ENCODE peak calls at places on chromosomes 2 and 18, in eight cellular contexts. J is astrocyte; M is GM23338; N is AG09309; I is stomach; V is activated CD8-positive, alpha-beta T cell treated with anti-CD3 and anti-CD28 coated beads for 36 hours; P is tibial artery; Z is HL-60. G is an unnamed sample.

GRCh38 chr2:170815746-170816498 is 765 bp upstream of the GAD1 start:
- DNase-seq in J (peak), M (peak), N (no peak), I (peak), V (peak), P (no peak), Z (peak), G (no peak)

GRCh38 chr2:182229288-182229687 is 197.5 kb downstream of the PDE1A start:
- DNase-seq in J (peak), M (no peak), N (no peak), I (no peak), V (no peak), P (no peak), Z (no peak), G (no peak)

GRCh38 chr2:184756161-184756560 is 157.8 kb downstream of the ZNF804A start:
- DNase-seq in J (no peak), M (no peak), N (no peak), I (no peak), V (no peak), P (no peak), Z (no peak), G (no peak)

GRCh38 chr2:27667439-27667838 is 3.8 kb downstream of the SLC4A1AP start:
- DNase-seq in J (no peak), M (no peak), N (no peak), I (no peak), V (no peak), P (no peak), Z (no peak), G (no peak)

GRCh38 chr18:34890486-34891085 is 150.6 kb upstream of the MAPRE2 start:
- DNase-seq in J (no peak), M (no peak), N (no peak), I (no peak), V (no peak), P (no peak), Z (peak), G (no peak)

GRCh38 chr2:236693531-236693930 is 123.9 kb downstream of the ACKR3 start:
- DNase-seq in J (no peak), M (no peak), N (no peak), I (no peak), V (no peak), P (no peak), Z (no peak), G (no peak)

GRCh38 chr2:111122631-111123421 is 2.1 kb downstream of the BCL2L11 start:
- DNase-seq in J (peak), M (peak), N (peak), I (peak), V (peak), P (peak), Z (peak), G (peak)

GRCh38 chr2:105804266-105804665 is 59.6 kb downstream of the NCK2 start:
- DNase-seq in J (peak), M (no peak), N (no peak), I (no peak), V (no peak), P (no peak), Z (no peak), G (no peak)

GRCh38 chr2:128640847-128641360 is 322.2 kb upstream of the HS6ST1 start:
- DNase-seq in J (no peak), M (no peak), N (no peak), I (peak), V (no peak), P (no peak), Z (no peak), G (peak)

GRCh38 chr2:85253890-85254289 is 73.9 kb downstream of the TGOLN2 start:
- DNase-seq in J (no peak), M (no peak), N (no peak), I (no peak), V (no peak), P (no peak), Z (no peak), G (no peak)

GRCh38 chr2:70508711-70509462 is 44.7 kb downstream of the TGFA start:
- DNase-seq in J (no peak), M (no peak), N (no peak), I (no peak), V (no peak), P (no peak), Z (no peak), G (no peak)

GRCh38 chr2:101551489-101551888 is 76.6 kb upstream of the RFX8 start:
- DNase-seq in J (no peak), M (no peak), N (no peak), I (no peak), V (no peak), P (no peak), Z (no peak), G (no peak)

GRCh38 chr18:36493349-36494281 is 196.1 kb downstream of the FHOD3 start:
- DNase-seq in J (no peak), M (peak), N (no peak), I (no peak), V (no peak), P (peak), Z (no peak), G (no peak)

GRCh38 chr18:53909668-53910067 is 314.8 kb downstream of the MBD2 start:
- DNase-seq in J (no peak), M (peak), N (peak), I (no peak), V (peak), P (no peak), Z (peak), G (no peak)

GRCh38 chr2:120175000-120175581 is 48.1 kb downstream of the TMEM185B start:
- DNase-seq in J (peak), M (peak), N (peak), I (no peak), V (no peak), P (no peak), Z (peak), G (no peak)

GRCh38 chr18:21725201-21725600 is 15.4 kb upstream of the MIB1 start:
- DNase-seq in J (no peak), M (no peak), N (no peak), I (no peak), V (no peak), P (no peak), Z (no peak), G (no peak)

GRCh38 chr2:72278046-72278445 is 130.4 kb upstream of the CYP26B1 start:
- DNase-seq in J (peak), M (no peak), N (no peak), I (no peak), V (no peak), P (no peak), Z (no peak), G (no peak)

GRCh38 chr2:44168684-44169154 is at the start of gene PPM1B:
- DNase-seq in J (no peak), M (no peak), N (no peak), I (no peak), V (peak), P (peak), Z (peak), G (peak)

GRCh38 chr2:168494190-168494711 is 38.2 kb downstream of the CERS6 start:
- DNase-seq in J (no peak), M (peak), N (no peak), I (no peak), V (peak), P (no peak), Z (no peak), G (no peak)

GRCh38 chr18:77098033-77098432 is 34.5 kb downstream of the MBP start:
- DNase-seq in J (peak), M (no peak), N (no peak), I (no peak), V (no peak), P (no peak), Z (peak), G (peak)

GRCh38 chr18:809985-810642 is 1.9 kb downstream of the YES1 start:
- DNase-seq in J (no peak), M (no peak), N (no peak), I (no peak), V (no peak), P (no peak), Z (no peak), G (no peak)

GRCh38 chr2:28160986-28161425 is 231.7 kb upstream of the FOSL2 start:
- DNase-seq in J (peak), M (peak), N (peak), I (no peak), V (no peak), P (no peak), Z (no peak), G (no peak)

GRCh38 chr2:75647771-75648170 is 1.2 kb downstream of the MRPL19 start:
- DNase-seq in J (no peak), M (peak), N (no peak), I (no peak), V (peak), P (no peak), Z (no peak), G (no peak)

GRCh38 chr2:237878321-237879057 is 19.1 kb downstream of the RAMP1 start:
- DNase-seq in J (no peak), M (no peak), N (no peak), I (peak), V (no peak), P (peak), Z (no peak), G (no peak)

GRCh38 chr2:237876951-237877491 is 17.6 kb downstream of the RAMP1 start:
- DNase-seq in J (no peak), M (no peak), N (no peak), I (no peak), V (no peak), P (peak), Z (no peak), G (no peak)

GRCh38 chr2:237879991-237880560 is 20.7 kb downstream of the RAMP1 start:
- DNase-seq in J (no peak), M (no peak), N (no peak), I (no peak), V (no peak), P (peak), Z (no peak), G (no peak)

GRCh38 chr2:237877576-237878307 is 18.3 kb downstream of the RAMP1 start:
- DNase-seq in J (no peak), M (no peak), N (no peak), I (no peak), V (no peak), P (peak), Z (no peak), G (no peak)

DNA sequence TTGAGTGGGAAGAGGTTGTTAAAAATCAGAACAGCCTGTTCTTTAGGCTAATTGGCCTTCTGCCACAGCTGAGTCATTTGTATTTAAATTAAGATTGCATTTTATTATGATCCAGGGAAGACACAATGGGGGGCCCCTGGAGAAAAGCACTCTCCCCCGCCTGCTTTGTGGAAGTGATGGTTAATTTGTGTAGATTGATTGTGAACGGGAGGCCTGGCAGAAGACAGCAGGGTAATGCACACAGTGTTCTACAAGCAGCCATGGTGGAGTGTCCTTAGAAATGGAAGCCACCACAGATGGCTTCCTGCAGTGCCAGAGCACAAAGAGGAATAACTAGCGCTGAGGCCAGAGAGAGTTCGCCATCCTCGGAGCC is 19.6 kb downstream of the RAMP1 start:
- DNase-seq in J (no peak), M (no peak), N (no peak), I (no peak), V (no peak), P (peak), Z (no peak), G (no peak)
- TF ChIP-seq CTCF in J (no peak), M (no peak), N (no peak), I (no peak), V (no peak), P (no peak), Z (no peak), G (no peak)

DNA sequence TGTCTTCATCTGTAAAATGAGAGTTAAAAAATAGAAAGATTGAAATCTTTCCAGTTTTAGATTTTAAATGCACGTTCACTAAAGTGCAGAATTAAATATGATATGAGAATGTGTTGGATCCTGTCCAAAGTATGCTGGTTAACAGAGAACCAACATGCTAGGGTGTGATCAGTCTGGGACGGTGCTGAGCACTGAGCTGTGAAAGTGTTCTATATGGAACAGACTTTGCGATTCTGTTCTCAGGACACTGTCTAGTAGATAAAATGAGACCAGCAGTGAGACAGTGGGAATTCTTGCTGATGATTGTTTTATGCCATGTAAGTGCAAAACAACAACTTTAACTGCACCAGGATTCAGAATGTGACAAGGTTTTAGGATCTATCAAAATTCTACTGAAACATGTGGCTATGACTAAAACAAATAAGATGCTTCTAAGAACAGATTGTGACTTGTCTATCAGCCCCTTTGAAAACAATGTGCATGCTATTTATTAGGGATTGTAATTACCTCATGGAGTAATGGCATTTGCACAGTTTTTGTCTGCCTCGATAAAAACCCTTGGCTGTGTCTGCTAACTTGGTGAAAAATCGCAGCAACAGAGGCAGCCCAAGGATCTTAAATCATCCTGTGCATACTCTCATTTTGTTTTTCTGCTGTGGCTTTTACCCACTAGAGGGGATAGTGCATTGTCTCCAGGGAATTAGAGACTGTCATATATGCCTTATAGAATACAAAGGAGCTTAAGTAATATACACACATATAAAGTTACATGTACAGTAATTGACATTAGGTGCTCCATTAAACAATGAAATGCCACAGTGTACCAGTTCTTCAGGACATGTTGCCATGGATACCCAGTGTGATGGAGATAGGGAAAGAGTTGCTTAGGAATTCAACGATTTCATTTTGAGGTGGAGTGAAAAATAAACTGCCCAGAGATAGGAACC is 55.1 kb downstream of the MAP3K20 start:
- DNase-seq in J (no peak), M (no peak), N (no peak), I (no peak), V (no peak), P (no peak), Z (no peak), G (no peak)
- TF ChIP-seq CTCF in J (no peak), M (no peak), N (no peak), I (no peak), V (no peak), P (no peak), Z (no peak), G (no peak)

GRCh38 chr2:15943378-15943851 is 3.1 kb downstream of the MYCN start:
- DNase-seq in J (no peak), M (peak), N (no peak), I (peak), V (peak), P (no peak), Z (no peak), G (no peak)
- TF ChIP-seq CTCF in J (peak), M (peak), N (no peak), I (no peak), V (no peak), P (no peak), Z (no peak), G (no peak)

GRCh38 chr18:52667388-52667787 is 327.4 kb downstream of the DCC start:
- DNase-seq in J (no peak), M (no peak), N (no peak), I (no peak), V (no peak), P (no peak), Z (no peak), G (no peak)

GRCh38 chr18:52670903-52671302 is 330.9 kb downstream of the DCC start:
- DNase-seq in J (peak), M (peak), N (no peak), I (no peak), V (no peak), P (no peak), Z (peak), G (no peak)
- TF ChIP-seq CTCF in J (peak), M (no peak), N (no peak), I (no peak), V (no peak), P (peak), Z (no peak), G (no peak)

GRCh38 chr2:127270663-127271062 is 23.3 kb downstream of the ERCC3 start:
- DNase-seq in J (no peak), M (peak), N (no peak), I (no peak), V (peak), P (no peak), Z (no peak), G (no peak)
- TF ChIP-seq CTCF in J (no peak), M (no peak), N (no peak), I (no peak), V (no peak), P (no peak), Z (peak), G (no peak)

G was measured in CD14-positive monocyte.